ENCODE peak calls at places on chromosome 4, in ten cellular contexts. F, L, U, P, H, I, C, V, S and M are unnamed samples.

GRCh38 chr4:104966349-104967033 is 180.2 kb upstream of the TET2 start:
- DNase-seq in F (no peak), L (no peak), U (peak), P (no peak), H (no peak), I (no peak), C (peak), V (peak), S (no peak), M (no peak)

GRCh38 chr4:55468724-55469123 is 73.0 kb downstream of the TMEM165 start:
- DNase-seq in F (no peak), L (peak), U (no peak), P (peak), H (no peak), I (peak), C (no peak), V (no peak), S (no peak), M (no peak)

GRCh38 chr4:16931906-16932305 is 33.5 kb upstream of the LDB2 start:
- DNase-seq in F (no peak), L (peak), U (no peak), P (no peak), H (no peak), I (no peak), C (no peak), V (no peak), S (no peak), M (no peak)

GRCh38 chr4:1723131-1723801 is 1.9 kb downstream of the TACC3 start:
- DNase-seq in F (no peak), L (no peak), U (no peak), P (no peak), H (no peak), I (no peak), C (no peak), V (no peak), S (peak), M (no peak)

GRCh38 chr4:69875986-69876542 is 16.1 kb upstream of the SULT1E1 start:
- DNase-seq in F (no peak), L (no peak), U (no peak), P (no peak), H (no peak), I (no peak), C (no peak), V (no peak), S (no peak), M (no peak)

GRCh38 chr4:38664704-38665401 is 854 bp downstream of the KLF3 start:
- DNase-seq in F (peak), L (peak), U (peak), P (peak), H (no peak), I (no peak), C (peak), V (peak), S (no peak), M (peak)

GRCh38 chr4:111454961-111455360 is 690.3 kb upstream of the FAM241A start:
- DNase-seq in F (no peak), L (no peak), U (no peak), P (no peak), H (no peak), I (no peak), C (no peak), V (no peak), S (no peak), M (no peak)

GRCh38 chr4:15186826-15187225 is 184.5 kb downstream of the CPEB2 start:
- DNase-seq in F (no peak), L (no peak), U (no peak), P (no peak), H (no peak), I (no peak), C (no peak), V (no peak), S (no peak), M (no peak)

GRCh38 chr4:7852568-7853185 is 87.0 kb downstream of the AFAP1 start:
- DNase-seq in F (no peak), L (peak), U (no peak), P (no peak), H (no peak), I (no peak), C (no peak), V (no peak), S (no peak), M (no peak)

GRCh38 chr4:37908488-37909343 is 17.8 kb downstream of the TBC1D1 start:
- DNase-seq in F (no peak), L (peak), U (peak), P (peak), H (no peak), I (no peak), C (no peak), V (no peak), S (no peak), M (no peak)

GRCh38 chr4:24557036-24558022 is 27.0 kb downstream of the DHX15 start:
- DNase-seq in F (no peak), L (no peak), U (no peak), P (peak), H (no peak), I (peak), C (no peak), V (no peak), S (peak), M (peak)

GRCh38 chr4:125956281-125956680 is 641.5 kb downstream of the FAT4 start:
- DNase-seq in F (no peak), L (no peak), U (no peak), P (peak), H (no peak), I (no peak), C (no peak), V (no peak), S (no peak), M (no peak)

GRCh38 chr4:168124008-168124641 is 31.8 kb downstream of the ANXA10 start:
- DNase-seq in F (no peak), L (peak), U (no peak), P (peak), H (no peak), I (no peak), C (no peak), V (no peak), S (no peak), M (no peak)

GRCh38 chr4:122010610-122011009 is 58.8 kb upstream of the TRPC3 start:
- DNase-seq in F (no peak), L (peak), U (no peak), P (no peak), H (no peak), I (no peak), C (no peak), V (no peak), S (no peak), M (no peak)

GRCh38 chr4:86247328-86247727 is 112.5 kb downstream of the MAPK10 start:
- DNase-seq in F (no peak), L (no peak), U (no peak), P (no peak), H (no peak), I (no peak), C (no peak), V (no peak), S (no peak), M (no peak)

GRCh38 chr4:126526335-126526734 is 1106.4 kb upstream of the INTU start:
- DNase-seq in F (no peak), L (no peak), U (no peak), P (no peak), H (no peak), I (no peak), C (no peak), V (no peak), S (no peak), M (no peak)

GRCh38 chr4:33649015-33649414 is 2595.3 kb downstream of the ARAP2 start:
- DNase-seq in F (no peak), L (peak), U (no peak), P (peak), H (no peak), I (peak), C (no peak), V (peak), S (no peak), M (no peak)

GRCh38 chr4:40681600-40682297 is 52.1 kb upstream of the RBM47 start:
- DNase-seq in F (no peak), L (no peak), U (no peak), P (no peak), H (no peak), I (no peak), C (no peak), V (no peak), S (no peak), M (peak)

GRCh38 chr4:165874799-165875371 is 1.8 kb downstream of the TLL1 start:
- DNase-seq in F (peak), L (peak), U (peak), P (no peak), H (no peak), I (no peak), C (no peak), V (no peak), S (no peak), M (peak)

GRCh38 chr4:76752911-76753494 is 144.9 kb downstream of the SOWAHB start:
- DNase-seq in F (no peak), L (peak), U (peak), P (peak), H (no peak), I (peak), C (no peak), V (no peak), S (no peak), M (peak)

GRCh38 chr4:61604054-61604453 is 403.9 kb downstream of the ADGRL3 start:
- DNase-seq in F (no peak), L (no peak), U (no peak), P (no peak), H (no peak), I (no peak), C (no peak), V (no peak), S (no peak), M (no peak)

GRCh38 chr4:99315839-99316238 is 5.4 kb downstream of the ADH1B start:
- DNase-seq in F (no peak), L (no peak), U (no peak), P (no peak), H (no peak), I (no peak), C (no peak), V (no peak), S (no peak), M (no peak)

GRCh38 chr4:81084029-81084428 is 53.5 kb downstream of the BMP3 start:
- DNase-seq in F (no peak), L (peak), U (no peak), P (no peak), H (no peak), I (no peak), C (no peak), V (no peak), S (no peak), M (no peak)

GRCh38 chr4:38463268-38463958 is 200.6 kb upstream of the KLF3 start:
- DNase-seq in F (no peak), L (no peak), U (no peak), P (no peak), H (no peak), I (no peak), C (no peak), V (no peak), S (no peak), M (no peak)

GRCh38 chr4:7909966-7910720 is 29.5 kb downstream of the AFAP1 start:
- DNase-seq in F (no peak), L (no peak), U (no peak), P (no peak), H (no peak), I (no peak), C (no peak), V (no peak), S (no peak), M (peak)

GRCh38 chr4:183602444-183603102 is 56.4 kb downstream of the RWDD4 start:
- DNase-seq in F (no peak), L (no peak), U (peak), P (no peak), H (no peak), I (no peak), C (no peak), V (peak), S (no peak), M (peak)